ENCODE peak calls at places on chromosome 20, in six cellular contexts. One of them, this sample, is unnamed.

GRCh38 chr20:62342910-62343309 is 24.2 kb downstream of the LAMA5 start:
- DNase-seq in pancreas: no peak
- DNase-seq in HFF-Myc: no peak
- DNase-seq in astrocyte of the spinal cord: no peak
- DNase-seq in cardiac fibroblast: no peak
- DNase-seq in GM06990: no peak
- DNase-seq in this sample: no peak

GRCh38 chr20:28562510-28562898 is 2695.0 kb upstream of the DEFB115 start:
- DNase-seq in pancreas: no peak
- DNase-seq in HFF-Myc: no peak
- DNase-seq in astrocyte of the spinal cord: peak
- DNase-seq in cardiac fibroblast: peak
- DNase-seq in GM06990: no peak
- DNase-seq in this sample: peak

GRCh38 chr20:40786336-40786735 is 97.3 kb upstream of the MAFB start:
- DNase-seq in pancreas: no peak
- DNase-seq in HFF-Myc: no peak
- DNase-seq in astrocyte of the spinal cord: no peak
- DNase-seq in cardiac fibroblast: no peak
- DNase-seq in GM06990: no peak
- DNase-seq in this sample: no peak

GRCh38 chr20:61842011-61842410 is 223.7 kb downstream of the TAF4 start:
- DNase-seq in pancreas: no peak
- DNase-seq in HFF-Myc: no peak
- DNase-seq in astrocyte of the spinal cord: no peak
- DNase-seq in cardiac fibroblast: no peak
- DNase-seq in GM06990: no peak
- DNase-seq in this sample: no peak

GRCh38 chr20:32558526-32558925 is 26.6 kb downstream of the NOL4L start:
- DNase-seq in pancreas: no peak
- DNase-seq in HFF-Myc: no peak
- DNase-seq in astrocyte of the spinal cord: no peak
- DNase-seq in cardiac fibroblast: no peak
- DNase-seq in GM06990: no peak
- DNase-seq in this sample: no peak

GRCh38 chr20:32780749-32781402 is 18.7 kb downstream of the DNMT3B start:
- DNase-seq in pancreas: no peak
- DNase-seq in HFF-Myc: no peak
- DNase-seq in astrocyte of the spinal cord: no peak
- DNase-seq in cardiac fibroblast: no peak
- DNase-seq in GM06990: no peak
- DNase-seq in this sample: no peak

GRCh38 chr20:36607586-36608387 is 2.2 kb downstream of the RAB5IF start:
- DNase-seq in pancreas: no peak
- DNase-seq in HFF-Myc: no peak
- DNase-seq in astrocyte of the spinal cord: no peak
- DNase-seq in cardiac fibroblast: no peak
- DNase-seq in GM06990: no peak
- DNase-seq in this sample: no peak

GRCh38 chr20:10626896-10627295 is 46.9 kb downstream of the JAG1 start:
- DNase-seq in pancreas: no peak
- DNase-seq in HFF-Myc: no peak
- DNase-seq in astrocyte of the spinal cord: no peak
- DNase-seq in cardiac fibroblast: peak
- DNase-seq in GM06990: no peak
- DNase-seq in this sample: peak

GRCh38 chr20:25223765-25224720 is 23.8 kb upstream of the PYGB start:
- DNase-seq in pancreas: no peak
- DNase-seq in HFF-Myc: no peak
- DNase-seq in astrocyte of the spinal cord: no peak
- DNase-seq in cardiac fibroblast: no peak
- DNase-seq in GM06990: no peak
- DNase-seq in this sample: no peak

GRCh38 chr20:10986586-10986985 is 312.8 kb upstream of the JAG1 start:
- DNase-seq in pancreas: no peak
- DNase-seq in HFF-Myc: no peak
- DNase-seq in astrocyte of the spinal cord: peak
- DNase-seq in cardiac fibroblast: peak
- DNase-seq in GM06990: no peak
- DNase-seq in this sample: peak

GRCh38 chr20:32167552-32167951 is 40.0 kb downstream of the PLAGL2 start:
- DNase-seq in pancreas: no peak
- DNase-seq in HFF-Myc: no peak
- DNase-seq in astrocyte of the spinal cord: no peak
- DNase-seq in cardiac fibroblast: no peak
- DNase-seq in GM06990: no peak
- DNase-seq in this sample: no peak

GRCh38 chr20:25389858-25390537 is 637 bp downstream of the ABHD12 start:
- DNase-seq in pancreas: peak
- DNase-seq in HFF-Myc: no peak
- DNase-seq in astrocyte of the spinal cord: no peak
- DNase-seq in cardiac fibroblast: peak
- DNase-seq in GM06990: peak
- DNase-seq in this sample: no peak

GRCh38 chr20:38790210-38791053 is 15.1 kb upstream of the PPP1R16B start:
- DNase-seq in pancreas: no peak
- DNase-seq in HFF-Myc: peak
- DNase-seq in astrocyte of the spinal cord: no peak
- DNase-seq in cardiac fibroblast: peak
- DNase-seq in GM06990: no peak
- DNase-seq in this sample: peak

GRCh38 chr20:32126919-32127318 is 17.4 kb downstream of the TM9SF4 start:
- DNase-seq in pancreas: no peak
- DNase-seq in HFF-Myc: no peak
- DNase-seq in astrocyte of the spinal cord: no peak
- DNase-seq in cardiac fibroblast: no peak
- DNase-seq in GM06990: no peak
- DNase-seq in this sample: no peak

GRCh38 chr20:38806855-38807655 is 1.6 kb downstream of the PPP1R16B start:
- DNase-seq in pancreas: no peak
- DNase-seq in HFF-Myc: no peak
- DNase-seq in astrocyte of the spinal cord: no peak
- DNase-seq in cardiac fibroblast: no peak
- DNase-seq in GM06990: peak
- DNase-seq in this sample: no peak

GRCh38 chr20:8749986-8750385 is 318.9 kb upstream of the PLCB4 start:
- DNase-seq in pancreas: no peak
- DNase-seq in HFF-Myc: no peak
- DNase-seq in astrocyte of the spinal cord: peak
- DNase-seq in cardiac fibroblast: no peak
- DNase-seq in GM06990: no peak
- DNase-seq in this sample: peak

GRCh38 chr20:36439040-36439730 is 102.1 kb upstream of the MYL9 start:
- DNase-seq in pancreas: peak
- DNase-seq in HFF-Myc: no peak
- DNase-seq in astrocyte of the spinal cord: peak
- DNase-seq in cardiac fibroblast: peak
- DNase-seq in GM06990: peak
- DNase-seq in this sample: peak

GRCh38 chr20:12077835-12078374 is 160.2 kb downstream of the BTBD3 start:
- DNase-seq in pancreas: no peak
- DNase-seq in HFF-Myc: no peak
- DNase-seq in astrocyte of the spinal cord: no peak
- DNase-seq in cardiac fibroblast: no peak
- DNase-seq in GM06990: no peak
- DNase-seq in this sample: no peak

GRCh38 chr20:33296206-33296605 is 13.2 kb downstream of the BPIFB1 start:
- DNase-seq in pancreas: no peak
- DNase-seq in HFF-Myc: no peak
- DNase-seq in astrocyte of the spinal cord: no peak
- DNase-seq in cardiac fibroblast: peak
- DNase-seq in GM06990: no peak
- DNase-seq in this sample: peak

GRCh38 chr20:37363221-37364012 is 17.5 kb downstream of the SRC start:
- DNase-seq in pancreas: no peak
- DNase-seq in HFF-Myc: no peak
- DNase-seq in astrocyte of the spinal cord: no peak
- DNase-seq in cardiac fibroblast: no peak
- DNase-seq in GM06990: no peak
- DNase-seq in this sample: no peak

GRCh38 chr20:61901421-61902212 is 164.1 kb downstream of the TAF4 start:
- DNase-seq in pancreas: no peak
- DNase-seq in HFF-Myc: no peak
- DNase-seq in astrocyte of the spinal cord: no peak
- DNase-seq in cardiac fibroblast: no peak
- DNase-seq in GM06990: no peak
- DNase-seq in this sample: peak

GRCh38 chr20:36304786-36305495 is 1.2 kb upstream of the DLGAP4 start:
- DNase-seq in pancreas: no peak
- DNase-seq in HFF-Myc: no peak
- DNase-seq in astrocyte of the spinal cord: peak
- DNase-seq in cardiac fibroblast: no peak
- DNase-seq in GM06990: no peak
- DNase-seq in this sample: no peak

GRCh38 chr20:25984933-25985332 is 288.3 kb upstream of the ZNF337 start:
- DNase-seq in pancreas: no peak
- DNase-seq in HFF-Myc: peak
- DNase-seq in astrocyte of the spinal cord: peak
- DNase-seq in cardiac fibroblast: peak
- DNase-seq in GM06990: no peak
- DNase-seq in this sample: peak

GRCh38 chr20:25239387-25240370 is 8.2 kb upstream of the PYGB start:
- DNase-seq in pancreas: no peak
- DNase-seq in HFF-Myc: no peak
- DNase-seq in astrocyte of the spinal cord: no peak
- DNase-seq in cardiac fibroblast: no peak
- DNase-seq in GM06990: no peak
- DNase-seq in this sample: no peak

GRCh38 chr20:56925696-56926101 is 296.6 kb downstream of the TFAP2C start:
- DNase-seq in pancreas: no peak
- DNase-seq in HFF-Myc: no peak
- DNase-seq in astrocyte of the spinal cord: no peak
- DNase-seq in cardiac fibroblast: no peak
- DNase-seq in GM06990: no peak
- DNase-seq in this sample: peak

GRCh38 chr20:56924316-56924975 is 295.3 kb downstream of the TFAP2C start:
- DNase-seq in pancreas: no peak
- DNase-seq in HFF-Myc: no peak
- DNase-seq in astrocyte of the spinal cord: peak
- DNase-seq in cardiac fibroblast: no peak
- DNase-seq in GM06990: no peak
- DNase-seq in this sample: no peak

GRCh38 chr20:56924976-56925695 is 296.0 kb downstream of the TFAP2C start:
- DNase-seq in pancreas: no peak
- DNase-seq in HFF-Myc: no peak
- DNase-seq in astrocyte of the spinal cord: no peak
- DNase-seq in cardiac fibroblast: no peak
- DNase-seq in GM06990: no peak
- DNase-seq in this sample: no peak

GRCh38 chr20:56926501-56926900 is 297.4 kb downstream of the TFAP2C start:
- DNase-seq in pancreas: no peak
- DNase-seq in HFF-Myc: no peak
- DNase-seq in astrocyte of the spinal cord: no peak
- DNase-seq in cardiac fibroblast: no peak
- DNase-seq in GM06990: no peak
- DNase-seq in this sample: no peak

GRCh38 chr20:56922497-56922896 is 293.4 kb downstream of the TFAP2C start:
- DNase-seq in pancreas: no peak
- DNase-seq in HFF-Myc: no peak
- DNase-seq in astrocyte of the spinal cord: no peak
- DNase-seq in cardiac fibroblast: no peak
- DNase-seq in GM06990: no peak
- DNase-seq in this sample: no peak
- TF ChIP-seq CTCF in pancreas: no peak
- TF ChIP-seq CTCF in HFF-Myc: no peak
- TF ChIP-seq CTCF in astrocyte of the spinal cord: no peak
- TF ChIP-seq CTCF in cardiac fibroblast: no peak
- TF ChIP-seq CTCF in GM06990: no peak
- TF ChIP-seq CTCF in this sample: no peak

GRCh38 chr20:4014031-4014474 is 1.3 kb downstream of the RNF24 start:
- DNase-seq in pancreas: peak
- DNase-seq in HFF-Myc: peak
- DNase-seq in astrocyte of the spinal cord: peak
- DNase-seq in cardiac fibroblast: peak
- DNase-seq in GM06990: no peak
- DNase-seq in this sample: peak

GRCh38 chr20:4020256-4020655 is 4.9 kb upstream of the RNF24 start:
- DNase-seq in pancreas: no peak
- DNase-seq in HFF-Myc: no peak
- DNase-seq in astrocyte of the spinal cord: no peak
- DNase-seq in cardiac fibroblast: no peak
- DNase-seq in GM06990: no peak
- DNase-seq in this sample: no peak

GRCh38 chr20:4016349-4017050 is 1.1 kb upstream of the RNF24 start:
- DNase-seq in pancreas: no peak
- DNase-seq in HFF-Myc: no peak
- DNase-seq in astrocyte of the spinal cord: no peak
- DNase-seq in cardiac fibroblast: no peak
- DNase-seq in GM06990: no peak
- DNase-seq in this sample: no peak

GRCh38 chr20:4018015-4018748 is 2.8 kb upstream of the RNF24 start:
- DNase-seq in pancreas: no peak
- DNase-seq in HFF-Myc: no peak
- DNase-seq in astrocyte of the spinal cord: no peak
- DNase-seq in cardiac fibroblast: peak
- DNase-seq in GM06990: no peak
- DNase-seq in this sample: peak

GRCh38 chr20:4017051-4017702 is 1.8 kb upstream of the RNF24 start:
- DNase-seq in pancreas: no peak
- DNase-seq in HFF-Myc: no peak
- DNase-seq in astrocyte of the spinal cord: no peak
- DNase-seq in cardiac fibroblast: no peak
- DNase-seq in GM06990: no peak
- DNase-seq in this sample: no peak
- H3K4me3 ChIP-seq in pancreas: no peak
- H3K4me3 ChIP-seq in HFF-Myc: no peak
- H3K4me3 ChIP-seq in astrocyte of the spinal cord: no peak
- H3K4me3 ChIP-seq in cardiac fibroblast: no peak
- H3K4me3 ChIP-seq in GM06990: no peak
- H3K4me3 ChIP-seq in this sample: no peak

GRCh38 chr20:50142812-50143211 is 10.7 kb downstream of the PEDS1 start:
- DNase-seq in pancreas: no peak
- DNase-seq in HFF-Myc: no peak
- DNase-seq in astrocyte of the spinal cord: no peak
- DNase-seq in cardiac fibroblast: no peak
- DNase-seq in GM06990: no peak
- DNase-seq in this sample: no peak
- TF ChIP-seq CTCF in pancreas: no peak
- TF ChIP-seq CTCF in HFF-Myc: no peak
- TF ChIP-seq CTCF in astrocyte of the spinal cord: no peak
- TF ChIP-seq CTCF in cardiac fibroblast: no peak
- TF ChIP-seq CTCF in GM06990: no peak
- TF ChIP-seq CTCF in this sample: no peak

DNA sequence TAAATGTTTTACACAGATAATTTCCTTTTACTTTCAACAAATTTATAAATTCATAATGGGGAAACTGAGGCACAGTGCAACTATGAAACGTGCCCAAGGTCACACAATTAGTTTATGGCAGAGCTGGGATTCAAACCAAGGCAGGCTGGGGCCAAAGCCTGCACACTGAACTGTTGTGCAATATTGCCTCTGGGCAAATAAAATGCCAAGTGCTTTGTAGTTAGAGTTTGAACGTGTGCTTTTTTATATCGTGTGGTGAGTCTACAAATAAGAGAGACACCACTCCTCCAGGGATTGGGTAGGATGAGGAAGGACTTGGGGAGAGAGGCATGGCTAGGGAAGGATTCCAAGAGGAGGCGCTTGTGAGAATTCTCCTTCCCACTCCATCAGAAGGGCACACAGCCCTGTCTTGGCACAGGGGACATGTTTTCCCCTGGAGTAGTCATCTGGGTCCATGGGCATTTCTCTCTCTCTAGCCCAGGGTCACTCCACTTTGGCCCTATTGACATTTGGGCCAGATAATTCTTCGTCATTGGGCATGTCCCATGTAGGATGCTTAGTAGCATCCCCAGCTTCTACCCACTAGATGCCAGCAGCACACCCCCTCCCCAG is 2.8 kb upstream of the CDH22 start:
- DNase-seq in pancreas: no peak
- DNase-seq in HFF-Myc: no peak
- DNase-seq in astrocyte of the spinal cord: no peak
- DNase-seq in cardiac fibroblast: no peak
- DNase-seq in GM06990: no peak
- DNase-seq in this sample: peak
- H3K4me3 ChIP-seq in pancreas: no peak
- H3K4me3 ChIP-seq in HFF-Myc: no peak
- H3K4me3 ChIP-seq in astrocyte of the spinal cord: no peak
- H3K4me3 ChIP-seq in cardiac fibroblast: no peak
- H3K4me3 ChIP-seq in GM06990: no peak
- H3K4me3 ChIP-seq in this sample: no peak

This sample was measured in foreskin fibroblast.